ENCODE peak calls at places on chromosomes 1 and 21, in six cellular contexts. N is A549, K is WTC11, F is iPS-NIHi11, Z is cardiac fibroblast, P is AG09309. M is an unnamed sample.

GRCh38 chr1:12047120-12047876 is 15.8 kb upstream of the TNFRSF8 start:
- DNase-seq in N (no peak), K (no peak), F (no peak), Z (no peak), P (peak), M (no peak)

GRCh38 chr1:12057382-12057781 is 5.7 kb upstream of the TNFRSF8 start:
- DNase-seq in N (no peak), K (no peak), F (no peak), Z (no peak), P (no peak), M (no peak)

GRCh38 chr21:30083120-30083945 is 83.3 kb downstream of the CLDN17 start:
- DNase-seq in N (no peak), K (peak), F (peak), Z (no peak), P (no peak), M (no peak)

GRCh38 chr1:17122449-17123194 is 3.4 kb upstream of the PADI2 start:
- DNase-seq in N (no peak), K (no peak), F (no peak), Z (peak), P (no peak), M (no peak)

GRCh38 chr21:21165063-21165645 is 166.9 kb downstream of the NCAM2 start:
- DNase-seq in N (no peak), K (no peak), F (no peak), Z (peak), P (peak), M (peak)

GRCh38 chr21:46080171-46081021 is 17.5 kb upstream of the COL6A2 start:
- DNase-seq in N (no peak), K (no peak), F (no peak), Z (no peak), P (no peak), M (peak)

GRCh38 chr1:162360874-162361260 is 15.8 kb downstream of the SPATA46 start:
- DNase-seq in N (no peak), K (no peak), F (no peak), Z (no peak), P (no peak), M (no peak)

GRCh38 chr1:28926629-28927441 is 12.5 kb downstream of the EPB41 start:
- DNase-seq in N (no peak), K (no peak), F (no peak), Z (peak), P (no peak), M (no peak)

GRCh38 chr1:214028095-214028494 is 40.3 kb downstream of the PROX1 start:
- DNase-seq in N (no peak), K (no peak), F (no peak), Z (no peak), P (no peak), M (no peak)

GRCh38 chr1:117672756-117673155 is 66.9 kb downstream of the TENT5C start:
- DNase-seq in N (no peak), K (no peak), F (no peak), Z (no peak), P (no peak), M (peak)

GRCh38 chr21:44734026-44734745 is 22.8 kb upstream of the TSPEAR start:
- DNase-seq in N (no peak), K (no peak), F (no peak), Z (no peak), P (no peak), M (no peak)

GRCh38 chr1:15418811-15419515 is 9.3 kb downstream of the EFHD2 start:
- DNase-seq in N (no peak), K (no peak), F (no peak), Z (no peak), P (no peak), M (no peak)

GRCh38 chr1:118985611-118986290 is 2.4 kb downstream of the TBX15 start:
- DNase-seq in N (no peak), K (no peak), F (peak), Z (no peak), P (no peak), M (no peak)

GRCh38 chr21:45262041-45262581 is 25.6 kb downstream of the POFUT2 start:
- DNase-seq in N (no peak), K (no peak), F (no peak), Z (no peak), P (no peak), M (peak)

GRCh38 chr1:94099303-94099702 is 21.6 kb downstream of the ABCA4 start:
- DNase-seq in N (no peak), K (no peak), F (no peak), Z (no peak), P (no peak), M (no peak)

GRCh38 chr1:200207711-200208126 is 180.2 kb downstream of the NR5A2 start:
- DNase-seq in N (no peak), K (no peak), F (no peak), Z (no peak), P (no peak), M (no peak)

GRCh38 chr1:244057474-244058385 is 6.6 kb downstream of the ZBTB18 start:
- DNase-seq in N (no peak), K (no peak), F (no peak), Z (no peak), P (no peak), M (no peak)